ENCODE peak calls at places on chromosome 2, in ten cellular contexts. One of them, this sample, is unnamed.

GRCh38 chr2:200479617-200480292 is 30.1 kb downstream of the KCTD18 start:
- DNase-seq in K562: no peak
- DNase-seq in stomach: no peak
- DNase-seq in GM12891: no peak
- DNase-seq in tibial nerve: no peak
- DNase-seq in transverse colon: no peak
- DNase-seq in prostate gland: peak; percentile 51
- DNase-seq in adrenal gland: no peak
- DNase-seq in breast epithelium: no peak
- DNase-seq in IMR-90: peak; percentile 87
- DNase-seq in this sample: no peak

GRCh38 chr2:101518470-101519172 is 43.7 kb upstream of the RFX8 start:
- DNase-seq in IMR-90: peak; percentile 50
- DNase-seq in tibial nerve: no peak
- DNase-seq in breast epithelium: peak; percentile 26
- DNase-seq in prostate gland: peak; percentile 43
- DNase-seq in GM12891: no peak
- DNase-seq in adrenal gland: peak; percentile 57
- DNase-seq in K562: peak; percentile 55
- DNase-seq in stomach: peak; percentile 61
- DNase-seq in transverse colon: peak; percentile 27
- DNase-seq in this sample: no peak

GRCh38 chr2:181130686-181131085 is 150.3 kb downstream of the UBE2E3 start:
- DNase-seq in transverse colon: no peak
- DNase-seq in stomach: no peak
- DNase-seq in prostate gland: no peak
- DNase-seq in tibial nerve: no peak
- DNase-seq in K562: no peak
- DNase-seq in IMR-90: no peak
- DNase-seq in GM12891: no peak
- DNase-seq in breast epithelium: no peak
- DNase-seq in adrenal gland: no peak
- DNase-seq in this sample: no peak

GRCh38 chr2:172525601-172526000 is 30.3 kb upstream of the PDK1 start:
- DNase-seq in adrenal gland: no peak
- DNase-seq in stomach: no peak
- DNase-seq in GM12891: no peak
- DNase-seq in breast epithelium: no peak
- DNase-seq in tibial nerve: no peak
- DNase-seq in prostate gland: no peak
- DNase-seq in transverse colon: no peak
- DNase-seq in IMR-90: no peak
- DNase-seq in K562: no peak
- DNase-seq in this sample: no peak

GRCh38 chr2:186379052-186379451 is 107.0 kb upstream of the ZC3H15 start:
- DNase-seq in K562: peak; percentile 55
- DNase-seq in adrenal gland: no peak
- DNase-seq in prostate gland: no peak
- DNase-seq in IMR-90: peak; percentile 3
- DNase-seq in tibial nerve: no peak
- DNase-seq in GM12891: no peak
- DNase-seq in transverse colon: no peak
- DNase-seq in stomach: no peak
- DNase-seq in breast epithelium: no peak
- DNase-seq in this sample: no peak

GRCh38 chr2:181683518-181684453 is 3.5 kb upstream of the NEUROD1 start:
- DNase-seq in stomach: no peak
- DNase-seq in prostate gland: no peak
- DNase-seq in GM12891: no peak
- DNase-seq in adrenal gland: no peak
- DNase-seq in transverse colon: no peak
- DNase-seq in IMR-90: peak; percentile 18
- DNase-seq in tibial nerve: no peak
- DNase-seq in breast epithelium: no peak
- DNase-seq in K562: no peak
- DNase-seq in this sample: no peak

GRCh38 chr2:49839818-49840217 is 685.5 kb upstream of the FSHR start:
- DNase-seq in GM12891: no peak
- DNase-seq in IMR-90: no peak
- DNase-seq in transverse colon: no peak
- DNase-seq in tibial nerve: no peak
- DNase-seq in breast epithelium: no peak
- DNase-seq in adrenal gland: no peak
- DNase-seq in stomach: no peak
- DNase-seq in K562: no peak
- DNase-seq in prostate gland: no peak
- DNase-seq in this sample: no peak

GRCh38 chr2:62577994-62578836 is 72.2 kb upstream of the TMEM17 start:
- DNase-seq in IMR-90: peak; percentile 92
- DNase-seq in K562: no peak
- DNase-seq in prostate gland: no peak
- DNase-seq in stomach: no peak
- DNase-seq in breast epithelium: peak; percentile 23
- DNase-seq in adrenal gland: peak; percentile 10
- DNase-seq in tibial nerve: no peak
- DNase-seq in GM12891: no peak
- DNase-seq in transverse colon: no peak
- DNase-seq in this sample: no peak

GRCh38 chr2:217466799-217467198 is 536.0 kb downstream of the TNS1 start:
- DNase-seq in IMR-90: no peak
- DNase-seq in GM12891: no peak
- DNase-seq in adrenal gland: no peak
- DNase-seq in stomach: no peak
- DNase-seq in breast epithelium: no peak
- DNase-seq in transverse colon: no peak
- DNase-seq in tibial nerve: no peak
- DNase-seq in prostate gland: no peak
- DNase-seq in K562: no peak
- DNase-seq in this sample: no peak

GRCh38 chr2:37201208-37201607 is 4.9 kb downstream of the CEBPZOS start:
- DNase-seq in GM12891: no peak
- DNase-seq in IMR-90: peak; percentile 55
- DNase-seq in adrenal gland: no peak
- DNase-seq in tibial nerve: no peak
- DNase-seq in stomach: no peak
- DNase-seq in K562: no peak
- DNase-seq in breast epithelium: no peak
- DNase-seq in prostate gland: no peak
- DNase-seq in transverse colon: no peak
- DNase-seq in this sample: no peak

GRCh38 chr2:21395366-21395765 is 271.6 kb downstream of the TDRD15 start:
- DNase-seq in K562: peak; percentile 8
- DNase-seq in IMR-90: no peak
- DNase-seq in tibial nerve: no peak
- DNase-seq in stomach: no peak
- DNase-seq in GM12891: no peak
- DNase-seq in prostate gland: no peak
- DNase-seq in adrenal gland: peak; percentile 2
- DNase-seq in breast epithelium: no peak
- DNase-seq in transverse colon: no peak
- DNase-seq in this sample: no peak

GRCh38 chr2:235793163-235793752 is 299.4 kb downstream of the AGAP1 start:
- DNase-seq in IMR-90: peak; percentile 24
- DNase-seq in K562: peak; percentile 5
- DNase-seq in breast epithelium: no peak
- DNase-seq in GM12891: no peak
- DNase-seq in tibial nerve: no peak
- DNase-seq in transverse colon: no peak
- DNase-seq in stomach: no peak
- DNase-seq in adrenal gland: no peak
- DNase-seq in prostate gland: no peak
- DNase-seq in this sample: no peak

GRCh38 chr2:55718165-55719008 is 24.7 kb upstream of the PNPT1 start:
- DNase-seq in stomach: peak; percentile 54
- DNase-seq in breast epithelium: peak; percentile 32
- DNase-seq in adrenal gland: peak; percentile 75
- DNase-seq in transverse colon: peak; percentile 40
- DNase-seq in prostate gland: peak; percentile 64
- DNase-seq in GM12891: no peak
- DNase-seq in tibial nerve: peak; percentile 26
- DNase-seq in IMR-90: peak; percentile 71
- DNase-seq in K562: peak; percentile 81
- DNase-seq in this sample: no peak

GRCh38 chr2:47300609-47301276 is 102.2 kb upstream of the MSH2 start:
- DNase-seq in prostate gland: no peak
- DNase-seq in K562: peak; percentile 25
- DNase-seq in IMR-90: no peak
- DNase-seq in adrenal gland: no peak
- DNase-seq in stomach: no peak
- DNase-seq in GM12891: no peak
- DNase-seq in breast epithelium: no peak
- DNase-seq in transverse colon: no peak
- DNase-seq in tibial nerve: no peak
- DNase-seq in this sample: no peak

GRCh38 chr2:5484868-5485267 is 207.3 kb upstream of the SOX11 start:
- DNase-seq in stomach: no peak
- DNase-seq in transverse colon: no peak
- DNase-seq in adrenal gland: no peak
- DNase-seq in tibial nerve: no peak
- DNase-seq in prostate gland: no peak
- DNase-seq in breast epithelium: no peak
- DNase-seq in IMR-90: no peak
- DNase-seq in K562: no peak
- DNase-seq in GM12891: no peak
- DNase-seq in this sample: no peak

DNA sequence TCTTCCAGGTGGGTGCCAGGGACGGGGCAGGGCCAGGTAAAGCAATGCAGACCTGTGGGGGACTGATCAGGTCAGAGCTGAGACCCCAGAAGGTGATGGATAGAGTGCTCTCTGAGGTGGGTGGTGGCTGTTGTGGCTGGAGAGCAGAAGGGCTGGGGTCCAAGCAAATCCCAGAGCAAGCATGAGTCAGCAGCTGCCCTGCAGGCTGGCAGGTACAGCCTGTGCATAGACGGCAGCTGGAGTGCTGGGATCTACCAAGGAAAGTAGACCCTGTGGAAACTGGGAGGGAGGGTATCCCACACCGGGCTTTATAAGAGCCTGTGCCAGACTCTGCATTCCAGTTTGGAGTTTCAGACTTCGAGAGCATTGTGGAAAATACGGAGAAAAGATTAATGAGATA is 663 bp downstream of the TRIM54 start:
- DNase-seq in stomach: no peak
- DNase-seq in breast epithelium: no peak
- DNase-seq in tibial nerve: no peak
- DNase-seq in transverse colon: no peak
- DNase-seq in prostate gland: no peak
- DNase-seq in IMR-90: no peak
- DNase-seq in GM12891: no peak
- DNase-seq in adrenal gland: peak; percentile 45
- DNase-seq in K562: no peak
- DNase-seq in this sample: no peak
- TF ChIP-seq POLR2A in stomach: no peak
- TF ChIP-seq POLR2A in breast epithelium: no peak
- TF ChIP-seq POLR2A in tibial nerve: no peak
- TF ChIP-seq POLR2A in transverse colon: no peak
- TF ChIP-seq POLR2A in prostate gland: no peak
- TF ChIP-seq POLR2A in IMR-90: no peak
- TF ChIP-seq POLR2A in GM12891: no peak
- TF ChIP-seq POLR2A in adrenal gland: no peak
- TF ChIP-seq POLR2A in K562: no peak
- TF ChIP-seq POLR2A in this sample: no peak

GRCh38 chr2:241354668-241355658 is 1.1 kb upstream of the FARP2 start:
- DNase-seq in K562: peak; percentile 76
- DNase-seq in adrenal gland: peak; percentile 97
- DNase-seq in tibial nerve: peak; percentile 59
- DNase-seq in transverse colon: peak; percentile 93
- DNase-seq in IMR-90: peak; percentile 51
- DNase-seq in GM12891: no peak
- DNase-seq in breast epithelium: peak; percentile 87
- DNase-seq in prostate gland: peak; percentile 89
- DNase-seq in stomach: peak; percentile 93
- DNase-seq in this sample: peak; percentile 49
- TF ChIP-seq POLR2A in K562: peak; percentile 64
- TF ChIP-seq POLR2A in adrenal gland: peak; percentile 51
- TF ChIP-seq POLR2A in tibial nerve: no peak
- TF ChIP-seq POLR2A in transverse colon: peak; percentile 60
- TF ChIP-seq POLR2A in IMR-90: no peak
- TF ChIP-seq POLR2A in GM12891: peak; percentile 1
- TF ChIP-seq POLR2A in breast epithelium: no peak
- TF ChIP-seq POLR2A in prostate gland: peak; percentile 28
- TF ChIP-seq POLR2A in stomach: no peak
- TF ChIP-seq POLR2A in this sample: no peak

GRCh38 chr2:156342252-156343095 is 10.0 kb upstream of the NR4A2 start:
- DNase-seq in breast epithelium: peak; percentile 92
- DNase-seq in stomach: peak; percentile 97
- DNase-seq in K562: peak; percentile 96
- DNase-seq in GM12891: peak; percentile 72
- DNase-seq in adrenal gland: peak; percentile 95
- DNase-seq in tibial nerve: peak; percentile 91
- DNase-seq in IMR-90: peak; percentile 93
- DNase-seq in transverse colon: peak; percentile 96
- DNase-seq in prostate gland: peak; percentile 93
- DNase-seq in this sample: peak; percentile 65
- TF ChIP-seq POLR2A in breast epithelium: peak; percentile 44
- TF ChIP-seq POLR2A in stomach: no peak
- TF ChIP-seq POLR2A in K562: peak; percentile 57
- TF ChIP-seq POLR2A in GM12891: peak; percentile 71
- TF ChIP-seq POLR2A in adrenal gland: peak; percentile 89
- TF ChIP-seq POLR2A in tibial nerve: peak; percentile 84
- TF ChIP-seq POLR2A in IMR-90: peak; percentile 60
- TF ChIP-seq POLR2A in transverse colon: peak; percentile 60
- TF ChIP-seq POLR2A in prostate gland: peak; percentile 83
- TF ChIP-seq POLR2A in this sample: peak; percentile 90

DNA sequence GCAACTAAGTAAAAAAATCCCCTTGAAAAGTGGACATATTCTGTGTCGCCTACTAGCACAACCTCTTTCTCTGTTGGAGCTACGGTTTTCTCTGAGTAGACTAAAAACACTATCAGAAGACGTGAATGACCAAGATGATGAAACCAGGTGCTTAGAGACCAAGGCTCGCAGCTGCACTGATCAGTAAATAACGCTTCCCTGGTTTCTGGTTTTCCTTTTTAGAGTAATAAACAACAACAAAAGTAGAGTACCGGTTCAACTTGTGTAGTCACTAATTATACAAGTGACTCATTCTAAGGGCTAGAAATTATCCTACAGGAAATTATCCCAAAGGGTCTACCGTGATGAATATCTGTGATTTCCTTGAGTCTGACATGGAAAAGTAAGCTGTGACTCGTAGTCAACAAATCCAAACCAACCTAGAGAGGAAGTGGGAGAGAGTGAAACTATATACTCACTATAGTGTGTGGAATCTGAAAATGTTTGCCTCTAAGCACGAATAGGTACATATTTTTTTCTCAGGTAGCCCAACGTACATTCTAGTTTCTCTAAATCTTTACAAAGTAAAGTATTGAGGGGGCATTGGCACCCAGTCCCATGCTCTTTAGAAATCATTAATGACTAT is 17.8 kb downstream of the RASGRP3 start:
- DNase-seq in prostate gland: no peak
- DNase-seq in breast epithelium: no peak
- DNase-seq in GM12891: no peak
- DNase-seq in transverse colon: no peak
- DNase-seq in tibial nerve: no peak
- DNase-seq in stomach: no peak
- DNase-seq in K562: no peak
- DNase-seq in adrenal gland: no peak
- DNase-seq in IMR-90: peak; percentile 59
- DNase-seq in this sample: no peak
- TF ChIP-seq POLR2A in prostate gland: no peak
- TF ChIP-seq POLR2A in breast epithelium: no peak
- TF ChIP-seq POLR2A in GM12891: peak; percentile 46
- TF ChIP-seq POLR2A in transverse colon: no peak
- TF ChIP-seq POLR2A in tibial nerve: no peak
- TF ChIP-seq POLR2A in stomach: no peak
- TF ChIP-seq POLR2A in K562: no peak
- TF ChIP-seq POLR2A in adrenal gland: no peak
- TF ChIP-seq POLR2A in IMR-90: no peak
- TF ChIP-seq POLR2A in this sample: no peak

This sample was measured in esophagus squamous epithelium.